ENCODE peak calls at places on chromosomes 4 and X, in four cellular contexts. One of them, this sample, is unnamed.

GRCh38 chr4:85717847-85718246 is 242.9 kb downstream of the ARHGAP24 start:
- DNase-seq in H9: no peak
- DNase-seq in IMR-90: no peak
- DNase-seq in mesenchymal stem cell: no peak
- DNase-seq in this sample: no peak

GRCh38 chr4:151031831-151032605 is 16.9 kb upstream of the LRBA start:
- DNase-seq in H9: no peak
- DNase-seq in mesenchymal stem cell: peak; percentile 32
- DNase-seq in IMR-90: peak; percentile 71
- DNase-seq in this sample: no peak

GRCh38 chr4:125323547-125324100 is 8.9 kb downstream of the FAT4 start:
- DNase-seq in IMR-90: peak; percentile 64
- DNase-seq in mesenchymal stem cell: peak; percentile 53
- DNase-seq in H9: no peak
- DNase-seq in this sample: peak; percentile 22

GRCh38 chr4:156778093-156778492 is 193.5 kb downstream of the PDGFC start:
- DNase-seq in H9: no peak
- DNase-seq in mesenchymal stem cell: peak; percentile 60
- DNase-seq in IMR-90: peak; percentile 72
- DNase-seq in this sample: no peak

GRCh38 chrX:14448406-14448805 is 80.9 kb upstream of the GLRA2 start:
- DNase-seq in IMR-90: no peak
- DNase-seq in mesenchymal stem cell: no peak
- DNase-seq in H9: no peak
- DNase-seq in this sample: no peak

GRCh38 chrX:149950681-149951080 is 12.4 kb upstream of the EOLA2 start:
- DNase-seq in H9: no peak
- DNase-seq in IMR-90: peak; percentile 67
- DNase-seq in mesenchymal stem cell: peak; percentile 58
- DNase-seq in this sample: peak; percentile 28

GRCh38 chr4:187387709-187388108 is 607.9 kb upstream of the ZFP42 start:
- DNase-seq in H9: no peak
- DNase-seq in IMR-90: peak; percentile 47
- DNase-seq in mesenchymal stem cell: peak; percentile 83
- DNase-seq in this sample: no peak

GRCh38 chrX:73448379-73448778 is 1.5 kb downstream of the CDX4 start:
- DNase-seq in mesenchymal stem cell: no peak
- DNase-seq in H9: peak; percentile 31
- DNase-seq in IMR-90: no peak
- DNase-seq in this sample: peak; percentile 19

GRCh38 chrX:10077425-10078188 is 79.2 kb upstream of the CLCN4 start:
- DNase-seq in IMR-90: peak; percentile 83
- DNase-seq in mesenchymal stem cell: peak; percentile 82
- DNase-seq in H9: no peak
- DNase-seq in this sample: peak; percentile 16

GRCh38 chr4:177283167-177283566 is 26.5 kb upstream of the NEIL3 start:
- DNase-seq in IMR-90: peak; percentile 74
- DNase-seq in mesenchymal stem cell: peak; percentile 45
- DNase-seq in H9: no peak
- DNase-seq in this sample: no peak

GRCh38 chr4:82785248-82786003 is 13.2 kb downstream of the SCD5 start:
- DNase-seq in mesenchymal stem cell: peak; percentile 60
- DNase-seq in H9: peak; percentile 17
- DNase-seq in IMR-90: peak; percentile 88
- DNase-seq in this sample: peak; percentile 80

GRCh38 chr4:2331519-2332200 is 69.8 kb upstream of the MXD4 start:
- DNase-seq in IMR-90: no peak
- DNase-seq in mesenchymal stem cell: no peak
- DNase-seq in H9: no peak
- DNase-seq in this sample: no peak

DNA sequence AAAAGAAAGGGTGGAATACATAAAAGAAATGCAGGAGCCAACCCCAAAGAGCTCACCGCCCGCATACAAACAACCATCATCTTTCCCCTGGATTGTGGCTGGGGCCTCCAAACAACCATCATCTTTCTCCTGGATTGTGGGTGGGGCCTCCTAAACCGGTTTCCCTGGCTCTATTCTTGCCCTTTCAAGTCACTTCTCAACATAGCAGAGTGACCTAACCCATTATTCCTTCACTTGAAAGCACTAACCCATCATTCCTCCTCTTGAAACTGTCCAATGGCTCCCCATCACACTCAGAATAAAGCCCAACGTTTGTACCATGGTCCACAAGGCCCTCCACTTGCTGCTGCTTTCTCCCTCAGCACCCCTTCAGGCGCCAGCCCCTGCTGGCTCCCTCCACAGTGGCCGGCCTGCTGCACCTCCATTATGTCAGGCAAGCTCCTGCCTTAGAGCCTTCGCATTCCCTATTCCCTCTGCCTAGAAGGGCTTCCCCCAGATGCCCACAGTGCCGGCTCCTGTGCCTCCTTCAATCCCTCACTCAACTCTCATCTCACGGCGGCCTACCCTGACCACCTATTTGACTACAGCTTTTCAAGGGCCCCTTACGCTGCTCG is 24.1 kb downstream of the SMIM43 start:
- DNase-seq in H9: peak; percentile 63
- DNase-seq in IMR-90: no peak
- DNase-seq in mesenchymal stem cell: no peak
- DNase-seq in this sample: peak; percentile 42
- H2BK120ac ChIP-seq in H9: no peak overlapping the region
- H2BK120ac ChIP-seq in IMR-90: peak overlapping the region; percentile 44
- H2BK120ac ChIP-seq in mesenchymal stem cell: no peak overlapping the region
- H2BK120ac ChIP-seq in this sample: no peak overlapping the region

GRCh38 chr4:137376312-137376711 is 156.0 kb downstream of the PCDH18 start:
- DNase-seq in mesenchymal stem cell: no peak
- DNase-seq in IMR-90: no peak
- DNase-seq in H9: no peak
- DNase-seq in this sample: no peak
- H3K18ac ChIP-seq in mesenchymal stem cell: no peak overlapping the region
- H3K18ac ChIP-seq in IMR-90: no peak overlapping the region
- H3K18ac ChIP-seq in H9: no peak overlapping the region
- H3K18ac ChIP-seq in this sample: no peak overlapping the region

DNA sequence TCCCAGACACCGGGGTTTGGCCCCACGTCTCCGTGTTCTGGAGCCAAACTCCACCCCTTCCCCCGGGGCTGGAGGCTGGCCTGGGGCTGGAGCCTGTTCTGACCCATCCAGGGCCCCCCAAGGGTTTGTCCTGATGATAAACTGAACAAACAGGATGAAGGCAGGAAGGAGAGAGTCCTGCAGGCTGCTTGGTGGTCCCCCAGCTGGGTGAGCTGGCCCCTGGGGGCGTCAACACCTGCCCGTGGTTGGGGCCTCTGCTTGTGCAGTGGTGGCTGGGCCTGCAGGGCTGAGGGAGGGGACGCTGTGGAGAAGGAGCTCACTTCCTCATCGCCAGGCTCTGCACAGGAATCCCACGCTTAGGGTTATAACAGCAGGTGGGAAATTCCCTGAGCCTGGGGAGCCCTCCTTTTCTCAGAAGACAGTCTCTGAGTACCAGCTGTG is 2.3 kb downstream of the SH3TC1 start:
- DNase-seq in mesenchymal stem cell: no peak
- DNase-seq in H9: no peak
- DNase-seq in IMR-90: no peak
- DNase-seq in this sample: no peak
- H2BK120ac ChIP-seq in mesenchymal stem cell: no peak overlapping the region
- H2BK120ac ChIP-seq in H9: no peak overlapping the region
- H2BK120ac ChIP-seq in IMR-90: no peak overlapping the region
- H2BK120ac ChIP-seq in this sample: no peak overlapping the region

DNA sequence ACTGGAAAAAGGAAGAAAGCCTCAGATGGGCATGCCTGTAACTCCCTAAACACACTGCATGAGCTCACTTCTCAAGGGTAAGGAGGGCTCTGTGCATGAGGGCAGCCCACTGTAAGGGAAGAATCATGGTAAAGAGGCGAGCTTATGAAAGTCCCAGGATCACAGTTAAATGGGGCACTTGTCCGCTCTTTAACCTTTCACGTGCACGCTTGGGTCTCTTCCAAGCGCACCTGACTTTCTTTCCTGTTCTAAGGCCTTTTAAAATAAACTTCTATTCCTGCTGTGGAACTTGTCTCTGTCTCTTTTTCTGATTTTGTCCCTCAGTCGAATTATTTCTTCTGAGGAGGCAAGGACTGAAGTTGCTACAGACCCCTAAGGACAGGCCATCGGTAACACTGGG is 321.7 kb downstream of the PPP1R2C start:
- DNase-seq in H9: no peak
- DNase-seq in IMR-90: no peak
- DNase-seq in mesenchymal stem cell: no peak
- DNase-seq in this sample: no peak
- H3K18ac ChIP-seq in H9: no peak overlapping the region
- H3K18ac ChIP-seq in IMR-90: no peak overlapping the region
- H3K18ac ChIP-seq in mesenchymal stem cell: no peak overlapping the region
- H3K18ac ChIP-seq in this sample: no peak overlapping the region

This sample was measured in mesendoderm.